ENCODE peak calls at places on chromosomes 4 and X, in seven cellular contexts. T is GM23338; U is upper lobe of right lung; X is esophagus squamous epithelium; Y is HCT116; W is A673; L is CD8-positive, alpha-beta T cell. F is an unnamed sample.

GRCh38 chr4:17762705-17763104 is 18.7 kb downstream of the FAM184B start:
- DNase-seq in W (peak), T (peak), L (no peak), Y (no peak), U (no peak), X (no peak), F (no peak)

GRCh38 chr4:130099159-130099558 is 1003.2 kb downstream of the C4orf33 start:
- DNase-seq in L (no peak), U (no peak), W (no peak), Y (no peak), X (no peak), T (no peak), F (no peak)

GRCh38 chrX:64977830-64978229 is 1.6 kb upstream of the ZC4H2 start:
- DNase-seq in U (no peak), L (no peak), T (no peak), W (no peak), Y (no peak), X (no peak), F (peak)

GRCh38 chr4:82380344-82380743 is 6.6 kb upstream of the HNRNPD start:
- DNase-seq in Y (peak), U (no peak), L (no peak), T (no peak), X (no peak), W (no peak), F (peak)

GRCh38 chr4:129561280-129561679 is 465.3 kb downstream of the C4orf33 start:
- DNase-seq in U (no peak), X (no peak), Y (no peak), W (no peak), L (no peak), T (no peak), F (no peak)

GRCh38 chr4:95124906-95125504 is 367.2 kb downstream of the BMPR1B start:
- DNase-seq in W (peak), U (no peak), X (no peak), L (no peak), Y (peak), T (peak), F (peak)

GRCh38 chr4:188619456-188620149 is 480.4 kb downstream of the TRIML1 start:
- DNase-seq in Y (no peak), U (no peak), L (no peak), T (peak), X (no peak), W (no peak), F (no peak)

GRCh38 chrX:31508338-31508737 is 436.5 kb upstream of the FTHL17 start:
- DNase-seq in Y (no peak), L (no peak), X (no peak), U (no peak), W (no peak), T (peak), F (no peak)

GRCh38 chr4:6451309-6451708 is 21.1 kb downstream of the PPP2R2C start:
- DNase-seq in Y (no peak), X (no peak), T (no peak), L (no peak), W (no peak), U (no peak), F (no peak)
- H3K27ac ChIP-seq in Y (no peak), X (no peak), T (no peak), L (no peak), W (no peak), U (no peak), F (no peak)

DNA sequence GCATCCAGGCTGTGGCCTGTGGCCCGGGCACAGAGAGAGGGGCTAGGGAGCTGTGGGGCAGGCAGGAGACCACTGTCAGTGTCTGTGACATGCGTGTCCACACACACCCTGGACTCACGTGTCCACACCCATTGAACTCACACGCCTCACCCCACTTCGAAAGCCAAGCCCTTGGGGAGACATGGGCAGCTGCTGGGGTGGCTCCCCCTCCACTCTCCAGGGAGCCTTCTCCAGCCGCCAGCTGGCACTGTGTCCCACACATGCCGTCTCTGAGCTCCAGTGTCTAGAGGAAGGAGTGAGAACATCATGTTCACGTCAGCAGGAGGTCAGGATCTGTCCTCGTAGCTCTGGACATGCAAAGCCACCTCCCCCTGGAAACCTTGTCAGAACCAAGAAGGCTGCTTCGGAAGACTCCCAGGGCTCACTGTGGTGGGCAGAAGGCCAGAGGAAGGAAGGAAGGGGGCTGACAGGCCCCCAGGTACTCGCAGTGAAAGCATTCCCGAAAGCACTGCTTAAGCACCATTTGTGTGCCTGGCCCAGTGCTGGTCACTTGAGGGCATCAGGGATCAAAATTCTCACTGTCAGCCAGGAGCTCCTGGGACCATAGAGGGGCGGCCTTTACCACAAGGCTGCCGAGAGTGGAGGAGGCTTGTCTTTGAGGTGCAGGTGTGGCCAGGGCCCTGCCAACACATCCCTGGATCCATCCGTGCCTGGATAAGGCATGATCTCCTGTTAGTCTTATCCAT is 61.4 kb downstream of the HTRA3 start:
- DNase-seq in L (no peak), Y (no peak), W (no peak), U (peak), X (no peak), T (no peak), F (no peak)
- H3K4me3 ChIP-seq in L (no peak), Y (no peak), W (no peak), U (no peak), X (no peak), T (no peak), F (no peak)

GRCh38 chr4:189664693-189665250 is 275.9 kb upstream of the FRG1 start:
- DNase-seq in W (no peak), U (no peak), X (no peak), T (no peak), Y (no peak), L (no peak), F (no peak)

GRCh38 chr4:189656551-189657165 is 284.0 kb upstream of the FRG1 start:
- DNase-seq in Y (no peak), X (no peak), T (no peak), U (no peak), W (peak), L (no peak), F (no peak)

GRCh38 chr4:189659302-189659701 is 281.4 kb upstream of the FRG1 start:
- DNase-seq in T (no peak), L (no peak), U (no peak), W (no peak), Y (no peak), X (no peak), F (no peak)

DNA sequence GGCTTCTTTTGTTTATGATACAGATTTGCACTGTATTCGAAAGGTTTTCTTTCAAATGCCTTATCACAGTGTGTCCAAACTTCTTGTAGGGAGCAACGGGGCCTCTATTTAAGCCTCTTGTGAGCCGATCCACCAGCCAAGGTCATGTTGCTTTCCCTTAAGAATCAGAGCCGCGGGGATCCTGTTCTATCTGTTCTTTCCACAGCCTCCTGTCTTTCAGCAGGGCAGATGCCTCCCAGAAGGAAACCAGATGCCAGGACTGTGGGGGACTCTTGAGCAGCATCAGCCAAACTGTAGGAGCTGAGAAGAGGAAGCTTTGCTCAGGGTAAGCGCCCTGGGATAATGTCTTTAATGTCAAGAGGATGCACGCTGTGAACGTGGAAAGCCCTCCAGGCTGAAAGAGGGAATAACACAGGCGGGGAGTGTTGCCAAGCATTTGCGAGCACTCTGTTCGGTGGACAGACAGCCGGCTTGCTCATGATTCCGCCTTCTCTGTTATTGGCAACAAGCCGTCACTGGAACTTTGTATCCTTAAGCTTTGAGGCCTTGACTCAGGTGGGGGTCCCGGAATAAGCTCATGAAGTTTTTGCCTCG is 279.8 kb upstream of the FRG1 start:
- DNase-seq in W (no peak), T (peak), U (no peak), L (no peak), X (no peak), Y (no peak), F (no peak)
- H3K27ac ChIP-seq in W (no peak), T (no peak), U (no peak), L (no peak), X (no peak), Y (no peak), F (no peak)

DNA sequence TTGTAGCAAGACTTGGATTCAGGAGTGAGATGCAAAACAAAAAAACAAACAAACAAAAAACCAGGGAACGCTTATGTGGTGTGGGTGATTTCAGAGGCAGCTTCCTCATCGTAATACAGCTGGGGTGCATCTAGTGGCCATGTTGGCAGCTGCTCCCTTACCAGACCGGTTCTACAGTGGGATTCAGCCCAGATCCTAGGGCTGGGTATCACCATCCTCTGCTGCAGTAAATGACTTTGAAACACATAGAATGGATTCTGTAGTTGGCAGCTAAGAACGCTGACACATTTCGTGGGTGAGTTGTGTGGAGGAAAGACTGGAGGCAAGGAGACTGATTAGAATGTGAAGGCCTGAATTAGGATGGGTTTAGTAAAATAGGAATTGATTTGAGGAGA is 41.5 kb downstream of the TMEM131L start:
- DNase-seq in U (no peak), T (no peak), X (no peak), L (no peak), Y (no peak), W (no peak), F (no peak)
- H3K4me3 ChIP-seq in U (no peak), T (no peak), X (no peak), L (no peak), Y (no peak), W (no peak), F (no peak)

GRCh38 chr4:139368990-139369389 is 66.7 kb upstream of the NDUFC1 start:
- DNase-seq in T (no peak), W (no peak), Y (no peak), X (no peak), U (no peak), L (no peak), F (no peak)

DNA sequence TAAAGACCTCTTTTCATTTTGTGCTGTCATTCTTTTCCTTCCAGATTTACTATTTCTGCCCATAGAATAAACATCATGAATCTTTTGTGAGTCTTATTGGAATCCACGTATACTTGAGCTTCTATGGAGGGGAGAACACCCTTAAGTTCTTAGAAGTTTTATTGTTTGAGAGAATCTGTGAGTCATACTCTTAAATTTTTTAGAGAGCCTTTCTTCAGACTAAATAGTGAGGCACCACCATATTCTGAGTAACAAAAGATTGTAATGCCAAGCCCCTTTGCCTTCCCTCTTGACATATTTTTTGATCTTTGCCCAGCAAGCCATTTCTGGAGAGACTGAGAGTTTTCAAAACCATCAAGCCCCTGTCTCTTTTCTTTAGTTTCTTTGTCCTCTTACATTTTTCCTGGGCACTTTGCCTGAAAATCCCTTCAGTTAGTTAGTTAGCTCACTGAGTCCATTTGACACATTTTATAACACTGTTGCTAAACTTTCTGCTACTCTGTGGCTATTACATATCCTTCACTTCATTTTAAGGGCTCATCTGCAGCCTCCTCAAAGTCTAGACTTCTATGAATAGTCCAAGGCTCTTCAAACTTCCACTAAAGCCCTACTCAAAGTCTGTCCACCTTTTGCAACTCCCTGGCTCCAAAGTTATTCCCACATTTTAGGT is 65.3 kb upstream of the NDUFC1 start:
- DNase-seq in L (no peak), X (no peak), U (no peak), Y (no peak), T (no peak), W (peak), F (no peak)
- H3K27ac ChIP-seq in L (no peak), X (no peak), U (no peak), Y (no peak), T (no peak), W (no peak), F (no peak)

GRCh38 chr4:81165853-81166430 is 49.1 kb downstream of the PRKG2 start:
- DNase-seq in U (no peak), X (no peak), Y (no peak), W (peak), L (no peak), T (no peak), F (no peak)
- H3K4me3 ChIP-seq in U (no peak), X (no peak), Y (no peak), W (no peak), L (no peak), T (no peak), F (no peak)

GRCh38 chr4:147821555-147821954 is 89.7 kb downstream of the ARHGAP10 start:
- DNase-seq in T (no peak), W (no peak), U (no peak), L (no peak), X (no peak), Y (no peak), F (no peak)
- H3K27ac ChIP-seq in T (no peak), W (no peak), U (no peak), L (no peak), X (peak), Y (no peak), F (peak)

GRCh38 chrX:129618997-129619396 is 35.8 kb downstream of the APLN start:
- DNase-seq in U (no peak), W (no peak), Y (no peak), L (no peak), T (no peak), X (no peak), F (no peak)

GRCh38 chrX:129617420-129617819 is 37.3 kb downstream of the APLN start:
- DNase-seq in Y (no peak), W (no peak), X (no peak), T (no peak), U (no peak), L (no peak), F (no peak)

GRCh38 chrX:129626026-129626425 is 28.7 kb downstream of the APLN start:
- DNase-seq in U (no peak), Y (no peak), T (no peak), X (no peak), W (no peak), L (no peak), F (no peak)

GRCh38 chrX:129622757-129623301 is 31.9 kb downstream of the APLN start:
- DNase-seq in X (no peak), U (no peak), L (no peak), Y (no peak), T (peak), W (peak), F (no peak)
- H3K4me3 ChIP-seq in X (no peak), U (no peak), L (no peak), Y (no peak), T (no peak), W (no peak), F (no peak)

DNA sequence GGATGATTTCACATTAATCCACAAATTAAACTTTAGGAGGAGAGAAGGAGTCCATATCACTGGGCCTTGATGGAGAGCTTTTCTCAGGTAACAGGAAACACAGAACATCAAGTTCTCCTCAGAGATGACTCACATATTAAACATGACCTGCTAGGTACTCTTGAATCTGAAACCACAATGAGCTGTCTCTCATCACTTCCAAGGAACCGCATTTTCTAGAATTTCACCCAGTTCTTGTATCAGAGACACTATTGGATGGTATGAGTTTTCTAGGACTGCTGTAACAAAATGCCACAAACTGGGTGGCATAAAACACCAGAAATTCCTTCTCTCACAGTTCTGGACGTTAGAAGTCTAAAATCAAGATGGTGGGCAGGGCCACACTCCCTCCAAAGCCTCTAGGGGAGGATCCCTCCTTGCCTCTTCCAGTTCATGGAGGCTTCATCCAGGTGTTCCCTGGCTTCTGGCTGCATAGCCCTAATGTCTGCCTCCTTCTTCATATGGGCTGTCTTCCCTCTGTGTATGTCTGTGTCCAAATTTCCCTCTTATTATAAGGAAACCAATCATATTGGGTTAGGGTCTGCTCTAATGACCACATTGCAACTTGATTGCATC is 38.5 kb upstream of the RASL11B start:
- DNase-seq in W (no peak), Y (peak), T (no peak), L (no peak), X (no peak), U (no peak), F (peak)
- H3K27ac ChIP-seq in W (no peak), Y (peak), T (no peak), L (no peak), X (peak), U (no peak), F (peak)

DNA sequence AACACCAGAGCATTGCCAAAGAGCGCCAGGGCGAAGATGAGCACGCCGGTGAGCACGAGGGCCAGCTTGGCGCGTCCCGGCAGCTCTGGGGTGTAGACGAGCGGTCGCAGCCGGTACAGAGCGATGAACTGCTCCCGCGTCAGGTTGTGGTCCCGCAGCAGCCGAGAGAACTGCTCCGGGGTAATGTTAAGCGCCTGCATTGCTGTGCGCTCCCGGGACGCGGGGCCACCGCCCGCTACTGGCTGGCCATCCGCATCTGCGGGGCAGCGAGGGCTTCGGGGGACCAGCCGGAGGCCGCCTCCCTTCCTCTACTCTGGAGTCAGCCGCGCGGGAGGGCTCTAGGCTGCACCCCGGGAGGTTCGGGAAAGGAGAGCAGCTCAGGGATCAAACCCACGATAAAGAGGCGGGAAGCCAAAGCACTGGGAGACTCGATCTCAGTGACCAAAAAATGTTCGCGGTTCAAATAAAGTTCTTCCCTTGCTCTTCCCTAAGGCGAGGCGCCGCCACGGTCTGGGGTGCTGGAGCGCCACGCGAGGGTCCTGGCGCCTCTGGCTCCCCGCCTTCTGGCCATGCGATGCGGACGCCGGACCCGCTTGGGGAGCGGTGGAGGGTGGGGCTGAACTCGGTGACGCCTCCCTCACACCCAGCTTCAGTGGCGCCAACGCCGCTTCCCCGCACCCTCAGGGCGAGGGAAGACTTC is at the start of gene QRFPR:
- DNase-seq in U (no peak), T (peak), L (no peak), W (peak), X (no peak), Y (no peak), F (no peak)
- H3K4me3 ChIP-seq in U (peak), T (peak), L (no peak), W (peak), X (peak), Y (no peak), F (no peak)